ENCODE peak calls at places on chromosomes 1 and 21, in nine cellular contexts. One of them, this sample, is unnamed.

GRCh38 chr1:201376464-201377374 is 761 bp downstream of the TNNT2 start:
- DNase-seq in stimulated activated naive CD8-positive, alpha-beta T cell treated with anti-CD3 and anti-CD28 coated beads, Interleukin-15, Interleukin-2, amounts not matched to agents 100 U/mL and 50 U/mL, for 24 hours: peak
- DNase-seq in activated naive CD4-positive, alpha-beta T cell: no peak
- DNase-seq in spleen: no peak
- DNase-seq in endothelial cell: peak
- DNase-seq in neural crest cell: peak
- DNase-seq in skeletal muscle cell: no peak
- DNase-seq in bronchial epithelial cell: peak
- DNase-seq in nephron progenitor cell: peak
- DNase-seq in this sample: no peak

GRCh38 chr1:4216231-4216630 is 316.2 kb upstream of the C1orf174 start:
- DNase-seq in stimulated activated naive CD8-positive, alpha-beta T cell treated with anti-CD3 and anti-CD28 coated beads, Interleukin-15, Interleukin-2, amounts not matched to agents 100 U/mL and 50 U/mL, for 24 hours: no peak
- DNase-seq in activated naive CD4-positive, alpha-beta T cell: no peak
- DNase-seq in spleen: no peak
- DNase-seq in endothelial cell: no peak
- DNase-seq in neural crest cell: no peak
- DNase-seq in skeletal muscle cell: no peak
- DNase-seq in bronchial epithelial cell: no peak
- DNase-seq in nephron progenitor cell: no peak
- DNase-seq in this sample: no peak

GRCh38 chr1:222331340-222331739 is 216.6 kb downstream of the HHIPL2 start:
- DNase-seq in stimulated activated naive CD8-positive, alpha-beta T cell treated with anti-CD3 and anti-CD28 coated beads, Interleukin-15, Interleukin-2, amounts not matched to agents 100 U/mL and 50 U/mL, for 24 hours: no peak
- DNase-seq in activated naive CD4-positive, alpha-beta T cell: no peak
- DNase-seq in spleen: no peak
- DNase-seq in endothelial cell: no peak
- DNase-seq in neural crest cell: no peak
- DNase-seq in skeletal muscle cell: no peak
- DNase-seq in bronchial epithelial cell: peak
- DNase-seq in nephron progenitor cell: no peak
- DNase-seq in this sample: no peak

GRCh38 chr1:87435484-87435883 is 106.8 kb downstream of the LMO4 start:
- DNase-seq in stimulated activated naive CD8-positive, alpha-beta T cell treated with anti-CD3 and anti-CD28 coated beads, Interleukin-15, Interleukin-2, amounts not matched to agents 100 U/mL and 50 U/mL, for 24 hours: no peak
- DNase-seq in activated naive CD4-positive, alpha-beta T cell: no peak
- DNase-seq in spleen: no peak
- DNase-seq in endothelial cell: no peak
- DNase-seq in neural crest cell: no peak
- DNase-seq in skeletal muscle cell: no peak
- DNase-seq in bronchial epithelial cell: peak
- DNase-seq in nephron progenitor cell: no peak
- DNase-seq in this sample: no peak

GRCh38 chr1:66337249-66337648 is 196.7 kb upstream of the SGIP1 start:
- DNase-seq in stimulated activated naive CD8-positive, alpha-beta T cell treated with anti-CD3 and anti-CD28 coated beads, Interleukin-15, Interleukin-2, amounts not matched to agents 100 U/mL and 50 U/mL, for 24 hours: no peak
- DNase-seq in activated naive CD4-positive, alpha-beta T cell: no peak
- DNase-seq in spleen: peak
- DNase-seq in endothelial cell: no peak
- DNase-seq in neural crest cell: no peak
- DNase-seq in skeletal muscle cell: no peak
- DNase-seq in bronchial epithelial cell: no peak
- DNase-seq in nephron progenitor cell: no peak
- DNase-seq in this sample: no peak

GRCh38 chr1:43766086-43766784 is 58.9 kb downstream of the ST3GAL3 start:
- DNase-seq in stimulated activated naive CD8-positive, alpha-beta T cell treated with anti-CD3 and anti-CD28 coated beads, Interleukin-15, Interleukin-2, amounts not matched to agents 100 U/mL and 50 U/mL, for 24 hours: no peak
- DNase-seq in activated naive CD4-positive, alpha-beta T cell: no peak
- DNase-seq in spleen: no peak
- DNase-seq in endothelial cell: peak
- DNase-seq in neural crest cell: peak
- DNase-seq in skeletal muscle cell: no peak
- DNase-seq in bronchial epithelial cell: peak
- DNase-seq in nephron progenitor cell: peak
- DNase-seq in this sample: no peak

GRCh38 chr1:40709100-40709801 is 17.7 kb downstream of the NFYC start:
- DNase-seq in stimulated activated naive CD8-positive, alpha-beta T cell treated with anti-CD3 and anti-CD28 coated beads, Interleukin-15, Interleukin-2, amounts not matched to agents 100 U/mL and 50 U/mL, for 24 hours: peak
- DNase-seq in activated naive CD4-positive, alpha-beta T cell: peak
- DNase-seq in spleen: peak
- DNase-seq in endothelial cell: peak
- DNase-seq in neural crest cell: peak
- DNase-seq in skeletal muscle cell: peak
- DNase-seq in bronchial epithelial cell: peak
- DNase-seq in nephron progenitor cell: peak
- DNase-seq in this sample: no peak

GRCh38 chr21:14751011-14751410 is 204.9 kb upstream of the SAMSN1 start:
- DNase-seq in stimulated activated naive CD8-positive, alpha-beta T cell treated with anti-CD3 and anti-CD28 coated beads, Interleukin-15, Interleukin-2, amounts not matched to agents 100 U/mL and 50 U/mL, for 24 hours: no peak
- DNase-seq in activated naive CD4-positive, alpha-beta T cell: no peak
- DNase-seq in spleen: no peak
- DNase-seq in endothelial cell: no peak
- DNase-seq in neural crest cell: no peak
- DNase-seq in skeletal muscle cell: no peak
- DNase-seq in bronchial epithelial cell: no peak
- DNase-seq in nephron progenitor cell: no peak
- DNase-seq in this sample: no peak

GRCh38 chr1:28194326-28195035 is 18.0 kb upstream of the PTAFR start:
- DNase-seq in stimulated activated naive CD8-positive, alpha-beta T cell treated with anti-CD3 and anti-CD28 coated beads, Interleukin-15, Interleukin-2, amounts not matched to agents 100 U/mL and 50 U/mL, for 24 hours: no peak
- DNase-seq in activated naive CD4-positive, alpha-beta T cell: no peak
- DNase-seq in spleen: no peak
- DNase-seq in endothelial cell: no peak
- DNase-seq in neural crest cell: no peak
- DNase-seq in skeletal muscle cell: no peak
- DNase-seq in bronchial epithelial cell: no peak
- DNase-seq in nephron progenitor cell: no peak
- DNase-seq in this sample: no peak